ENCODE peak calls at places on chromosomes 16 and 17, in four cellular contexts. S is HepG2, J is endothelial cell of umbilical vein, R is K562. G is an unnamed sample.

GRCh38 chr17:47225911-47226688 is 17.0 kb downstream of the MYL4 start:
- DNase-seq in S (no peak), R (no peak), J (peak), G (no peak)

GRCh38 chr17:77343031-77343866 is 202.5 kb downstream of the SEC14L1 start:
- DNase-seq in J (no peak), S (no peak), R (no peak), G (no peak)

GRCh38 chr16:89920723-89921122 is 2.1 kb downstream of the MC1R start:
- DNase-seq in S (no peak), J (no peak), R (no peak), G (no peak)

GRCh38 chr17:57498443-57498842 is 242.1 kb downstream of the MSI2 start:
- DNase-seq in R (no peak), S (no peak), J (no peak), G (no peak)

GRCh38 chr17:31197991-31198390 is 99.0 kb downstream of the OMG start:
- DNase-seq in S (no peak), J (no peak), R (no peak), G (no peak)

GRCh38 chr16:12091569-12092346 is 115.2 kb downstream of the SNX29 start:
- DNase-seq in R (no peak), J (no peak), S (no peak), G (no peak)

GRCh38 chr17:65455972-65456343 is 105.5 kb downstream of the AXIN2 start:
- DNase-seq in S (peak), R (no peak), J (peak), G (no peak)

GRCh38 chr17:14792751-14793150 is 472.4 kb downstream of the PMP22 start:
- DNase-seq in R (no peak), S (no peak), J (no peak), G (no peak)

GRCh38 chr17:29412780-29413565 is 22.8 kb downstream of the TAOK1 start:
- DNase-seq in S (no peak), J (peak), R (no peak), G (no peak)

GRCh38 chr17:75888484-75888883 is 8.3 kb downstream of the TRIM65 start:
- DNase-seq in R (no peak), J (no peak), S (no peak), G (no peak)

GRCh38 chr16:1363501-1364041 is 11.8 kb downstream of the GNPTG start:
- DNase-seq in R (peak), S (peak), J (peak), G (no peak)

DNA sequence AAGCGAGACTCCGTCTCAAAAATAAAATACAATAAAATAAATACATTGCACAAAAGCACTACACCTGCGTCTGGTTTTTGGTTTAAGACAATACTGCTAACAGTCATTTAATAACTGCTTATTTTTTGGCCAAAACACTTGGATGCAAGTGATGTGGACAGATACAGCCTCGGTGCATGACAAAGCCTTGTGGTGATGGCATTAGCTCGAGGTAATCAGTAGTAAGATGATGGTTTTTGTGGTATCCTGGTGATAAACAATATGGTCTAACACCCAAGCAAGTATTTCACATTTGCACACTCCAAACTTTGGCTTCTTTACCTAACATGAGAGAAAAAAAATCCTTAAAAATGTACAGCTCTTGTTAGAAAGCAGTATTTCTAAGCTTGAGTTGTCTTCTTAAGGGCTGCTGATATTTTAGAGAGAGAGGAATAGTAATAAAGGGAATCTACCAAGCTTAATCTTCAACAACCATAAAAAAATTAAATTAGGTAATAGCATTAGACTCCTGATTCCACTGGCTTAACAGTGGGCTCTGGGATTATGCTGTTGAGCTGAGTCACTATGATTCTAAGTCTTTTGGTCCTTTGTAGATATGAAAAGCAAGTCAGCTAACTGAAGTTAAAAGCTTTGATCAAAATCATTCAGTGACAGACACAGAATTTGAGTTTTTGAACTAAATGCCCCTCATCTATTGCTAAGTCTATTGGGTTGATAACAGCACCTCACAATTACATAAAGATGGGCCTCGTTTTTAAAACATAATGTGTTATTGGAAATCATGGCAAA is 111.0 kb downstream of the VPS53 start:
- DNase-seq in S (no peak), R (peak), J (no peak), G (no peak)
- TF ChIP-seq MYC in S (no peak), R (no peak), J (no peak), G (no peak)

DNA sequence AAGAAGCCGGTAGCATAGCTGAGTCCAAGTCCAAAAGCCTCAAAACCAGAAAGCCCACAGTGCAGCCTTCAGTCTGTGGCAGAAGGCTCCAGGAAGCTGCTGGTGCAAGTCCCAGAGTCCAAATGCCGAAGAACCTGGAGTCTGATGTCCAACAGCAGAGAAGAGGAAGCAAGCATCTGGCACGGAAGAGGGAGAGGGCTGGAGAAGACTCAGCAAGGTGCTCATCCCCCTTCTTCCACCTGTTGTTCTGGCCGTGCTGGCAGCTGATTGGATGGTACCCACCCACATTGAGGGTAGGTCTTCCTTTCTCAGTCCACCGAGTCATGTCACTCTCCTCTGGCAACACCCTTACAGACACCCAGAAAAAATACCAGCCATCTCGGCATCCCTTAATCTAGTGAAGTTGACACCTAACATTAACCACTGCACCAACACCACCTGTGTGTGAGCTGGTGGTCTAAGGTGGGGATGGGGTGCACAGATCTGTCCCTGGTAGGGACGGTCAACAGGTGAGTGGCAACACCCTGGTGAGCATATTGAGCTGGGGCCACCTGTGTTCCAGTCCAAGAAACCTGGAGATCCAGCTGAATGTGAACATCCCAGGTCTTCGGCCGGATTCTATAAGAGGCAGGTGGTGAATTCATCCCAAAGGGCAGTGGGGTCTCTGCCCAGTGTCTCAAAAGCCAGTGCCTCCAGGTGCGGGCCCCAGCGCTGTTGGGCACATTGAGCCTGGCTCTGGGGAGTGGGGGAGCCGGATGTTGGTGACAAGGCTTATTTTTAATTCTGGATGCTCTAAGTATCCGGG is 9.8 kb downstream of the MIEF2 start:
- DNase-seq in R (no peak), J (no peak), S (no peak), G (no peak)
- TF ChIP-seq POLR2AphosphoS5 in R (no peak), J (no peak), S (no peak), G (no peak)

GRCh38 chr17:81188491-81188840 is 22.4 kb upstream of the AATK start:
- DNase-seq in J (no peak), R (no peak), S (no peak), G (no peak)

GRCh38 chr17:81189016-81189415 is 23.0 kb upstream of the AATK start:
- DNase-seq in R (no peak), J (no peak), S (no peak), G (no peak)

GRCh38 chr17:81186203-81186602 is 20.2 kb upstream of the AATK start:
- DNase-seq in S (no peak), J (no peak), R (no peak), G (no peak)

GRCh38 chr17:81187586-81188490 is 21.8 kb upstream of the AATK start:
- DNase-seq in R (no peak), J (no peak), S (no peak), G (no peak)

DNA sequence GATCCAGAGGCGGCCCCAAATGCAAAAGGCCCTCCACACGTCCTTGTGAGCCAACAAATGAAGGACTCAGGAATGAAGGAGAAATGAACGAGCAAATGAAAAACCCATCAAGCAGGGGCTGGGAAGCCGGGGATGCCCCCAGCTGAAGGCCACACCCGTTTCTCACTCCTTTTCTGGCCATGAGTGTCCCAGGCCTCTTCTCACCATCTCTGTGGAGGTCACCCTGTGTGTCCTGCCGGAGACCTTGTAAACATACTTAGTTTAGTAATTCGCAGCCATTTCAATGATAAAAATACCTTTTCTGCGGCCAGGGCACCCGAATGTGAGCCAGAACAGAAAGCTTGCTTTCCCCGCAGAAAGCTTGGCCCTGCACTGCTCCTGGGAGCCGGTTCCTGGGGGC is 21.1 kb upstream of the AATK start:
- DNase-seq in S (no peak), J (no peak), R (no peak), G (no peak)
- TF ChIP-seq MYC in S (no peak), J (no peak), R (no peak), G (no peak)

GRCh38 chr17:4948166-4948996 is at the start of gene PFN1:
- DNase-seq in S (peak), J (peak), R (peak), G (peak)

GRCh38 chr17:4945944-4946280 is 2.4 kb downstream of the PFN1 start:
- DNase-seq in R (no peak), J (no peak), S (no peak), G (no peak)

GRCh38 chr17:4946312-4946976 is 1.9 kb downstream of the PFN1 start:
- DNase-seq in R (no peak), J (no peak), S (no peak), G (no peak)

GRCh38 chr17:4947411-4948165 is 742 bp downstream of the PFN1 start:
- DNase-seq in S (peak), J (peak), R (peak), G (no peak)

DNA sequence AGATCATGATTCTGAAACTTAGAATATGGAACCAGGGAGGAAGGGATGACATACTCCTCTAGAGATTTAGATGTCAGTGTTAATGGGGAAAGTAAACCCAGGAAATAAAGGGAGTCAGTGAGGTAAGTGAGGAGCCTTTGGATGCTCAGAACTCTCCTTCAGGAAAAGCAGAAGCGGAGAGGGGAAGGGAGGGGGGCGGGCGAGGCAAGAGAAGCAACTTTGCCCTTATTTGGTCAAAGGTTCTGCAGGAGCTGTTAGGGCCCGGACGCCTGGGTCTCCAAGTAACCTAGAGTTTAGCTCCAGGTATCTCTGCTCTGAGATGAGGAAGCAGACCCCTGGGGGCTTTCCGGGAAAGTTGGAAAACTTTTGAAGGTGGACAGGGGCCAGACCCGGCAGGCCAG is 1.3 kb downstream of the PFN1 start:
- DNase-seq in R (no peak), S (no peak), J (no peak), G (no peak)
- TF ChIP-seq POLR2AphosphoS5 in R (no peak), S (peak), J (peak), G (peak)